ENCODE peak calls at places on chromosomes 5 and 9, in four cellular contexts. M is brain microvascular endothelial cell; I is effector memory CD4-positive, alpha-beta T cell; H is mucosa of descending colon. O is an unnamed sample. For H3K36me3, the result is how much of the 10 kb centered on the place peaks cover.

GRCh38 chr9:83219154-83219923 is 156.4 kb upstream of the RASEF start:
- DNase-seq in M (peak), I (no peak), H (peak), O (peak)

GRCh38 chr9:129458663-129459549 is 162.0 kb downstream of the C9orf50 start:
- DNase-seq in M (peak), I (no peak), H (peak), O (peak)

GRCh38 chr5:100860407-100860806 is 42.7 kb downstream of the ST8SIA4 start:
- DNase-seq in M (no peak), I (no peak), H (no peak), O (no peak)

GRCh38 chr5:80231243-80231642 is 24.6 kb downstream of the SERINC5 start:
- DNase-seq in M (peak), I (no peak), H (no peak), O (no peak)

GRCh38 chr5:15320896-15321295 is 179.1 kb upstream of the FBXL7 start:
- DNase-seq in M (no peak), I (no peak), H (no peak), O (no peak)

GRCh38 chr5:439181-439580 is 3.8 kb upstream of the EXOC3 start:
- DNase-seq in M (no peak), I (no peak), H (no peak), O (no peak)

GRCh38 chr5:173602423-173602822 is 14.0 kb downstream of the BOD1 start:
- DNase-seq in M (peak), I (no peak), H (no peak), O (no peak)

GRCh38 chr9:4985376-4986266 is 549 bp downstream of the JAK2 start:
- DNase-seq in M (peak), I (no peak), H (peak), O (peak)

GRCh38 chr5:172541119-172541763 is 86.9 kb upstream of the SH3PXD2B start:
- DNase-seq in M (no peak), I (no peak), H (no peak), O (peak)

GRCh38 chr9:125238915-125239446 is 2.2 kb downstream of the HSPA5 start:
- DNase-seq in M (no peak), I (no peak), H (no peak), O (no peak)

GRCh38 chr9:91273853-91274552 is 87.7 kb downstream of the AUH start:
- DNase-seq in M (peak), I (no peak), H (no peak), O (no peak)

GRCh38 chr5:21154526-21154925 is 1166.5 kb upstream of the CDH18 start:
- DNase-seq in M (no peak), I (no peak), H (no peak), O (no peak)

GRCh38 chr9:93216072-93216364 is 32.1 kb downstream of the WNK2 start:
- DNase-seq in M (no peak), I (no peak), H (peak), O (no peak)

GRCh38 chr5:71899865-71900342 is 180.8 kb downstream of the CARTPT start:
- DNase-seq in M (peak), I (no peak), H (no peak), O (no peak)

GRCh38 chr5:137894586-137894985 is 5.3 kb downstream of the PKD2L2 start:
- DNase-seq in M (no peak), I (no peak), H (no peak), O (no peak)

GRCh38 chr9:107638922-107639321 is 149.4 kb upstream of the KLF4 start:
- DNase-seq in M (peak), I (no peak), H (peak), O (peak)

GRCh38 chr5:112885001-112885400 is 23.9 kb downstream of the SRP19 start:
- DNase-seq in M (no peak), I (no peak), H (no peak), O (no peak)

GRCh38 chr9:113978954-113979712 is 99.0 kb downstream of the AMBP start:
- DNase-seq in M (no peak), I (no peak), H (no peak), O (no peak)

GRCh38 chr9:80127920-80128319 is 556.2 kb downstream of the TLE4 start:
- DNase-seq in M (no peak), I (no peak), H (no peak), O (no peak)

GRCh38 chr5:155651-156410 is 35.5 kb upstream of the LRRC14B start:
- DNase-seq in M (no peak), I (no peak), H (no peak), O (peak)

GRCh38 chr9:126165755-126166154 is 160.9 kb upstream of the MVB12B start:
- DNase-seq in M (no peak), I (no peak), H (no peak), O (no peak)

GRCh38 chr5:66425842-66426241 is 170.4 kb upstream of the MAST4 start:
- DNase-seq in M (no peak), I (no peak), H (no peak), O (no peak)

GRCh38 chr9:95506692-95507455 is 9.9 kb downstream of the PTCH1 start:
- DNase-seq in M (peak), I (no peak), H (peak), O (peak)

GRCh38 chr5:149957855-149958254 is 2.7 kb upstream of the SLC26A2 start:
- DNase-seq in M (no peak), I (no peak), H (peak), O (no peak)

GRCh38 chr5:177378884-177379883 is 5.0 kb upstream of the SLC34A1 start:
- DNase-seq in M (peak), I (no peak), H (no peak), O (no peak)

GRCh38 chr5:38367966-38368365 is 109.6 kb downstream of the EGFLAM start:
- DNase-seq in M (no peak), I (no peak), H (no peak), O (no peak)

GRCh38 chr5:38367410-38367809 is 109.1 kb downstream of the EGFLAM start:
- DNase-seq in M (peak), I (no peak), H (no peak), O (no peak)

GRCh38 chr5:38373733-38374132 is 115.4 kb downstream of the EGFLAM start:
- DNase-seq in M (peak), I (no peak), H (no peak), O (no peak)

GRCh38 chr5:38370341-38371100 is 112.2 kb downstream of the EGFLAM start:
- DNase-seq in M (peak), I (no peak), H (no peak), O (no peak)

GRCh38 chr5:38369692-38370091 is 111.3 kb downstream of the EGFLAM start:
- DNase-seq in M (no peak), I (no peak), H (no peak), O (no peak)
- H3K36me3 ChIP-seq in M (under half), I (under half), H (under half), O (under half)

DNA sequence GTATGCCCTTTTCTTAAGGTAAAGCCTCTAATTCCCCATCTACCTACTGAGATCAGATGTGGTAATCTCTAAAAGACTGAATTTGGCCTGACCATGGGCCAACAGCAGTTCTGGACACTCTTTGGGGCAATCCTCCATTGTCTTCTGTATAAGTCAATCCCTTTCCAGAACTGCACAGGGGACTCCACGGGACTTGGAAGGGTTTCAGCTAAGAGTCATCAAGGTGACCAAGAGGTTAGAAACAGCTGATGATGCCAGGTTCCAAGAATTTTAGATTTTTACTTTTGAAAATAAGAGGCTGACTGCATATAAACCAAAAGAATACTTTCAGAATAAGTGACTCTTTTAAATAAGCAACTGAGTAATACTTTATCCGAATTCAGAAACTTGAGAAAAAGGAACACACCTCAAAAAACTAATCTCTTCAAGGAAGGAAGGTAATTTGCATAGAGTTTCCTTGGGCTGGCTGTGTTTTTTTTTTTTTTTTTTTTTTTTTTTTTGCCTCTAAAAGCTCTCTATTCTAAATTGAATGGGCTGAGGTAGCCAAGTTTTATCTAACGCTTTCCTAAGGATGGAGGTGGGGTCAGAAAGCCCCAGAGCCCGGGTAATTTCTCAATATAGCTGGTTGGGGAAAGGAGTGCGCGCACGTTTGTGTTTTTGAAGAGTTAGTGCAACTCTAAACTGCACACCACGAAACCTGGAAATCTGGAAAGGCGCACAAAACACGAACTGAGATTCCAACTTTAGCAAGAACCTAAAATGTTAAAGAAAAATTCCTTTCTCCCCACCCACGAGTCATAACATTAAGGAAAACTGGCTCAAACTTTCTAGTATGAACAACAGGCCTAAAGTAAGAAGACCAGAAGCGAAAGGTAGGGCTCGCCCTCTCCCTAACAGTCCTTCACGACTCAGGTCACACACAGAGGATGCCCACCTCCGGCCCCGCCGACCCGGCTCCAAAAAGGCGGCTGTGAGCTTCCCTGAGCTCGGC is 1.3 kb downstream of the VCP start:
- DNase-seq in M (peak), I (no peak), H (no peak), O (no peak)
- H3K36me3 ChIP-seq in M (under half), I (under half), H (under half), O (under half)

DNA sequence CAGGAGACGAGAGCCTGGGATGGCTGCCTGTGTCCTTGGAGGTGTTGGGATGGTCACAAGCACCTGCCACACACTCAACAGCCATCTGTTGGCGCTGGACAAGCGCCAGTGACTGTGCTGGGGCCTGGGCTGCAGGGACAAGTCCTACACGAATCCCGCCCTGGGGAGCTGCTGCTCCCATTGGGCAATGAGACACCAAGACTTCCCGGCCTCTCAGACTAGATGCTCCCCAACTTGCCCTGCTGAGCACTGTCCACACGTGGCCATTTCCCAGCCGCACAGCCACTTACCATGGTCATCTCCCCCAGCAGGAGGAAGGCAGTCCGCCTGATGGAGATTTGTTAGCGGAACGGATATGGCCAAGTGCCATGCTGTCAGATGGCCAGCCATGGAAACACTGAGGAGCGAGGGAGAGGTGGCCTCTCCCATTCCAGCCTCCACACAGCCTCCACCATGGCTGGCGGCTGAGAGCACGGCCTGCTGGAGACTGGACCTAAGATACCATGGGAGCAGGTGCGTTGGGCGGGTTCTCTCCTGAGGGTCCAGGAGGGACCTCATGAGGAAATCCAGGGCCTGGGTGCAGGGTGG is 43.9 kb downstream of the PRRT1B start:
- DNase-seq in M (no peak), I (no peak), H (no peak), O (no peak)
- H3K36me3 ChIP-seq in M (under half), I (under half), H (under half), O (under half)

GRCh38 chr5:59393585-59394289 is 499.8 kb downstream of the PDE4D start:
- DNase-seq in M (no peak), I (no peak), H (no peak), O (no peak)
- H3K36me3 ChIP-seq in M (under half), I (under half), H (under half), O (under half)

GRCh38 chr5:167816354-167816753 is 475.1 kb upstream of the WWC1 start:
- DNase-seq in M (no peak), I (no peak), H (no peak), O (no peak)
- H3K36me3 ChIP-seq in M (under half), I (under half), H (under half), O (under half)

GRCh38 chr9:124137944-124138335 is 119.8 kb upstream of the NEK6 start:
- DNase-seq in M (no peak), I (no peak), H (no peak), O (no peak)

GRCh38 chr9:124139001-124139400 is 118.7 kb upstream of the NEK6 start:
- DNase-seq in M (peak), I (no peak), H (no peak), O (no peak)

GRCh38 chr9:124137009-124137943 is 120.5 kb upstream of the NEK6 start:
- DNase-seq in M (no peak), I (no peak), H (no peak), O (no peak)

GRCh38 chr9:124145903-124146575 is 111.7 kb upstream of the NEK6 start:
- DNase-seq in M (no peak), I (no peak), H (no peak), O (no peak)

GRCh38 chr9:124140941-124141568 is 116.7 kb upstream of the NEK6 start:
- DNase-seq in M (no peak), I (no peak), H (no peak), O (no peak)
- H3K36me3 ChIP-seq in M (under half), I (under half), H (under half), O (under half)

DNA sequence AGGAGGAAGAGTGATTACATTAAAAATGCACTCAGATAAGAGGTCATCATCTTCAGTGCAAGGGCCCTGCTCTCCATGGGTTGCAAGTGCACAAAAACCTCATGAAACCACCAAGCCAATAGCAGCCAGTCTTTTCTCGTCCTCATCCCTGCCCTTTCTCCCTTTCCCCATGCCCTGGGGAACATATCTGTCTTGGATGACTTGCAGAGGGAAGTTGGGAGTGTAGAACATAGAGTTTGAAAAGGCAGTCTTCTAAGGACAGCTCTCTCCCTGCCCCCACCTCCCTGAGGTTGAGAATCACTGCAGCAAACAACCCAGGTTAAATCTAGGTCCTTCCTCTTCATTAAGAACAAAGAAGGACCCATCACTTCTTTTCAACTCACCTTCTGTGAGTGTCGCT is 22.0 kb downstream of the DDX31 start:
- DNase-seq in M (no peak), I (no peak), H (no peak), O (no peak)
- H3K36me3 ChIP-seq in M (half or more), I (half or more), H (under half), O (under half)

DNA sequence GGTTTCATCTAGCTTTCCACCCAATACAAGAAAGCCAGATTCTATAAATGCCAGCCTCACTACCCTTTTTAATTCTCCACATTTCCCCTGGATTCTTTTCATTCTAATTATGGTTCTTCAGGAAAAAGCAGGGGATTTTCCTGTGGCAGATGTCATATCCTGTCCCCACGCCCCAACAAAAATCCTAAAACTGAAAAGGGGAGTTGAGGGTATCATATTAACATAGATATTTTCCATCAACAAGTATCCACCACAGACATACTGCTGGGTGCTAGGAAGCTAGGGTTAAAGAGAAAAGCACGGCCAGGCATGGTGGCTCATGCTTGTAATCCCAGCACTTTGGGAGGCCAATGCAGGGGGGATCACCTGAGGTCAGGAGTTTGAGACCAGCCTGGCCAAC is 38.0 kb downstream of the CDK5RAP2 start:
- DNase-seq in M (no peak), I (no peak), H (no peak), O (no peak)
- H3K36me3 ChIP-seq in M (under half), I (half or more), H (under half), O (under half)

DNA sequence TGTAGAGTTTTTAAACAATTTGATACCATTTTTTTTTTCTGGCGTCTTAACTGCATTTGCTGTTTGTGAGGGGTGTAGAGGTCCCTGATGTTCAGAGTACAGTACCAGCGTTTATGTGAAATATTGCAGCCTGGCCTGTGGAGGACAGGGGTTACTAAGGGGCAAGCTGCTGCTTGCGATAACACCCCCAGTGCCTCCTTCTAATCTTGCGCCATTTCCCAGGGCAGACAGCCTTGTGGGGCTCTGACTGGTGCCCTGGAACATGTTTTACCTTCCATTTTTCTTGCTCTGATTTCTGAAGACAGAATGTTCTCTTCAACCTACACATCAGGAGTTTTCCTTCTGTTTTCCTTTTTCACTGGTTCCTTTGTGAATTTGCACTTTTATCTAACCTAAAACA is 142.9 kb downstream of the DOCK8 start:
- DNase-seq in M (no peak), I (no peak), H (no peak), O (no peak)
- H3K36me3 ChIP-seq in M (under half), I (under half), H (under half), O (under half)

O was measured in colonic mucosa.